ENCODE peak calls at places on chromosomes 1 and 21, in nine cellular contexts. A, F, T, R, D, M, C, Z and H are unnamed samples.

GRCh38 chr1:118290046-118290445 is 105.0 kb upstream of the SPAG17 start:
- DNase-seq in A (no peak), F (no peak), T (no peak), R (no peak), D (no peak), M (no peak), C (no peak), Z (no peak), H (no peak)

GRCh38 chr1:94962745-94963265 is 35.9 kb upstream of the CNN3 start:
- DNase-seq in A (no peak), F (no peak), T (peak), R (no peak), D (no peak), M (peak), C (no peak), Z (no peak), H (peak)

GRCh38 chr1:226586116-226586515 is 37.6 kb downstream of the STUM start:
- DNase-seq in A (no peak), F (no peak), T (no peak), R (no peak), D (no peak), M (no peak), C (no peak), Z (no peak), H (no peak)

GRCh38 chr1:178928041-178928440 is 57.2 kb upstream of the ANGPTL1 start:
- DNase-seq in A (no peak), F (no peak), T (no peak), R (no peak), D (no peak), M (no peak), C (no peak), Z (no peak), H (no peak)

GRCh38 chr1:163361123-163361934 is 39.6 kb downstream of the NUF2 start:
- DNase-seq in A (peak), F (no peak), T (no peak), R (peak), D (no peak), M (no peak), C (peak), Z (peak), H (no peak)

GRCh38 chr1:34378968-34379729 is 202.4 kb downstream of the C1orf94 start:
- DNase-seq in A (no peak), F (no peak), T (no peak), R (no peak), D (no peak), M (no peak), C (no peak), Z (no peak), H (no peak)

GRCh38 chr1:24970399-24970753 is 40.3 kb upstream of the RUNX3 start:
- DNase-seq in A (no peak), F (no peak), T (no peak), R (peak), D (no peak), M (no peak), C (no peak), Z (no peak), H (no peak)

GRCh38 chr1:117342397-117342796 is 24.9 kb upstream of the MAN1A2 start:
- DNase-seq in A (no peak), F (no peak), T (no peak), R (no peak), D (no peak), M (no peak), C (no peak), Z (no peak), H (no peak)

GRCh38 chr21:27213328-27213727 is 246.4 kb upstream of the ADAMTS5 start:
- DNase-seq in A (no peak), F (no peak), T (no peak), R (no peak), D (no peak), M (no peak), C (no peak), Z (no peak), H (no peak)

GRCh38 chr21:28961927-28962326 is 30.8 kb downstream of the LTN1 start:
- DNase-seq in A (no peak), F (no peak), T (no peak), R (no peak), D (no peak), M (no peak), C (no peak), Z (no peak), H (no peak)

GRCh38 chr1:31368611-31369107 is 4.2 kb downstream of the FABP3 start:
- DNase-seq in A (no peak), F (no peak), T (no peak), R (no peak), D (no peak), M (no peak), C (no peak), Z (no peak), H (no peak)

GRCh38 chr1:68594851-68595250 is 98.0 kb upstream of the DEPDC1 start:
- DNase-seq in A (no peak), F (no peak), T (no peak), R (no peak), D (no peak), M (no peak), C (no peak), Z (no peak), H (no peak)